ENCODE peak calls at places on chromosomes 11 and 22, in nine cellular contexts. T is brain microvascular endothelial cell, U is dorsolateral prefrontal cortex, C is HCT116, A is skeletal muscle cell, G is fibroblast of the aortic adventitia, E is testis, S is cardiac muscle cell, M is GM12864. V is an unnamed sample.

GRCh38 chr11:34744511-34744910 is 123.6 kb downstream of the EHF start:
- DNase-seq in T (no peak), U (no peak), C (no peak), A (no peak), G (peak), E (no peak), S (no peak), M (no peak), V (no peak)

GRCh38 chr22:50473855-50474671 is 772 bp downstream of the SBF1 start:
- DNase-seq in T (peak), U (peak), C (no peak), A (peak), G (peak), E (peak), S (peak), M (no peak), V (peak)

GRCh38 chr22:22942511-22943329 is 55.1 kb downstream of the IGLL5 start:
- DNase-seq in T (peak), U (peak), C (peak), A (no peak), G (peak), E (peak), S (no peak), M (peak), V (peak)

GRCh38 chr11:77473801-77474508 is at the start of gene PAK1:
- DNase-seq in T (peak), U (peak), C (peak), A (peak), G (peak), E (peak), S (peak), M (peak), V (peak)

GRCh38 chr22:43917523-43917922 is 6.1 kb upstream of the PNPLA3 start:
- DNase-seq in T (no peak), U (no peak), C (no peak), A (no peak), G (no peak), E (no peak), S (no peak), M (no peak), V (no peak)

GRCh38 chr11:78078218-78079167 is 1.2 kb downstream of the NDUFC2 start:
- DNase-seq in T (no peak), U (no peak), C (no peak), A (no peak), G (no peak), E (no peak), S (no peak), M (no peak), V (no peak)

GRCh38 chr11:44188643-44189042 is 93.2 kb downstream of the EXT2 start:
- DNase-seq in T (no peak), U (no peak), C (no peak), A (no peak), G (peak), E (no peak), S (no peak), M (no peak), V (no peak)

GRCh38 chr22:47098554-47098953 is 336.1 kb downstream of the TBC1D22A start:
- DNase-seq in T (no peak), U (no peak), C (no peak), A (no peak), G (no peak), E (no peak), S (no peak), M (no peak), V (no peak)

GRCh38 chr11:19281041-19281440 is 40.3 kb upstream of the E2F8 start:
- DNase-seq in T (no peak), U (no peak), C (no peak), A (no peak), G (no peak), E (no peak), S (no peak), M (no peak), V (no peak)

GRCh38 chr11:46674463-46675287 is 25.7 kb downstream of the ARHGAP1 start:
- DNase-seq in T (no peak), U (peak), C (no peak), A (no peak), G (peak), E (no peak), S (peak), M (no peak), V (peak)

GRCh38 chr11:19418221-19418620 is 177.5 kb upstream of the E2F8 start:
- DNase-seq in T (no peak), U (no peak), C (no peak), A (no peak), G (no peak), E (no peak), S (no peak), M (no peak), V (no peak)

GRCh38 chr11:2558861-2559526 is 114.2 kb downstream of the KCNQ1 start:
- DNase-seq in T (no peak), U (no peak), C (no peak), A (no peak), G (no peak), E (no peak), S (no peak), M (no peak), V (no peak)

GRCh38 chr11:118167253-118167652 is 9.2 kb downstream of the SCN2B start:
- DNase-seq in T (no peak), U (no peak), C (no peak), A (no peak), G (no peak), E (no peak), S (no peak), M (no peak), V (no peak)

GRCh38 chr11:74474316-74474715 is 7.0 kb upstream of the KCNE3 start:
- DNase-seq in T (no peak), U (no peak), C (no peak), A (no peak), G (no peak), E (peak), S (no peak), M (no peak), V (peak)

GRCh38 chr11:46277623-46278386 is at the start of gene CREB3L1:
- DNase-seq in T (no peak), U (peak), C (no peak), A (no peak), G (no peak), E (no peak), S (peak), M (no peak), V (no peak)

GRCh38 chr11:105937331-105937730 is 84.7 kb downstream of the MSANTD4 start:
- DNase-seq in T (peak), U (no peak), C (peak), A (peak), G (peak), E (no peak), S (no peak), M (no peak), V (no peak)

GRCh38 chr11:15111215-15111614 is 3.5 kb upstream of the INSC start:
- DNase-seq in T (no peak), U (no peak), C (no peak), A (no peak), G (no peak), E (no peak), S (no peak), M (no peak), V (no peak)

GRCh38 chr22:23608583-23608982 is 23.5 kb downstream of the DRICH1 start:
- DNase-seq in T (peak), U (no peak), C (no peak), A (no peak), G (peak), E (no peak), S (peak), M (no peak), V (no peak)

GRCh38 chr11:66076561-66076960 is 6.5 kb downstream of the PACS1 start:
- DNase-seq in T (no peak), U (no peak), C (no peak), A (no peak), G (peak), E (no peak), S (no peak), M (no peak), V (no peak)

GRCh38 chr11:61700221-61700620 is 20.0 kb downstream of the DAGLA start:
- DNase-seq in T (peak), U (no peak), C (peak), A (no peak), G (peak), E (peak), S (peak), M (no peak), V (no peak)

GRCh38 chr11:12789054-12789453 is 114.8 kb downstream of the TEAD1 start:
- DNase-seq in T (no peak), U (no peak), C (no peak), A (no peak), G (no peak), E (no peak), S (no peak), M (no peak), V (no peak)

GRCh38 chr11:31805629-31806185 is 5.4 kb downstream of the PAX6 start:
- DNase-seq in T (no peak), U (no peak), C (no peak), A (no peak), G (no peak), E (no peak), S (no peak), M (no peak), V (no peak)

GRCh38 chr11:31804439-31805036 is 6.6 kb downstream of the PAX6 start:
- DNase-seq in T (no peak), U (no peak), C (no peak), A (no peak), G (no peak), E (no peak), S (no peak), M (no peak), V (no peak)

GRCh38 chr11:31806186-31806943 is 4.8 kb downstream of the PAX6 start:
- DNase-seq in T (no peak), U (peak), C (no peak), A (no peak), G (no peak), E (no peak), S (no peak), M (no peak), V (no peak)

GRCh38 chr11:31803813-31804438 is 7.2 kb downstream of the PAX6 start:
- DNase-seq in T (no peak), U (no peak), C (no peak), A (no peak), G (no peak), E (no peak), S (no peak), M (no peak), V (no peak)

GRCh38 chr11:31805037-31805628 is 6.0 kb downstream of the PAX6 start:
- DNase-seq in T (no peak), U (no peak), C (no peak), A (no peak), G (no peak), E (no peak), S (no peak), M (no peak), V (no peak)
- H3K4me3 ChIP-seq in T (no peak), U (peak), C (no peak), A (no peak), G (no peak), E (no peak), S (no peak), M (no peak), V (no peak)

GRCh38 chr11:120401506-120401905 is 65.3 kb downstream of the ARHGEF12 start:
- DNase-seq in T (no peak), U (no peak), C (no peak), A (no peak), G (no peak), E (no peak), S (no peak), M (no peak), V (no peak)
- H3K4me3 ChIP-seq in T (peak), U (no peak), C (no peak), A (peak), G (no peak), E (no peak), S (no peak), M (no peak), V (no peak)

GRCh38 chr11:69406060-69406459 is 75.4 kb upstream of the LINC01488 start:
- DNase-seq in T (no peak), U (no peak), C (no peak), A (no peak), G (no peak), E (no peak), S (no peak), M (no peak), V (no peak)

GRCh38 chr11:69413993-69414392 is 67.5 kb upstream of the LINC01488 start:
- DNase-seq in T (no peak), U (no peak), C (no peak), A (no peak), G (no peak), E (no peak), S (no peak), M (no peak), V (no peak)

GRCh38 chr11:69411257-69411924 is 70.1 kb upstream of the LINC01488 start:
- DNase-seq in T (no peak), U (no peak), C (no peak), A (no peak), G (no peak), E (no peak), S (no peak), M (no peak), V (no peak)

GRCh38 chr11:69413015-69413801 is 68.3 kb upstream of the LINC01488 start:
- DNase-seq in T (no peak), U (peak), C (no peak), A (no peak), G (no peak), E (no peak), S (no peak), M (no peak), V (no peak)

GRCh38 chr11:69409812-69410645 is 71.4 kb upstream of the LINC01488 start:
- DNase-seq in T (no peak), U (peak), C (no peak), A (no peak), G (no peak), E (no peak), S (no peak), M (no peak), V (no peak)
- H3K4me3 ChIP-seq in T (no peak), U (no peak), C (no peak), A (no peak), G (no peak), E (no peak), S (no peak), M (no peak), V (no peak)

GRCh38 chr11:67351275-67352005 is 1.9 kb downstream of the POLD4 start:
- DNase-seq in T (no peak), U (no peak), C (peak), A (no peak), G (peak), E (peak), S (peak), M (peak), V (peak)
- H3K4me3 ChIP-seq in T (no peak), U (no peak), C (no peak), A (no peak), G (peak), E (no peak), S (no peak), M (peak), V (no peak)

GRCh38 chr11:123193742-123194141 is 1.3 kb downstream of the CLMP start:
- DNase-seq in T (no peak), U (no peak), C (no peak), A (no peak), G (peak), E (no peak), S (no peak), M (no peak), V (no peak)

GRCh38 chr11:123194308-123195181 is 503 bp downstream of the CLMP start:
- DNase-seq in T (no peak), U (no peak), C (no peak), A (no peak), G (peak), E (no peak), S (peak), M (no peak), V (peak)

GRCh38 chr11:123195182-123196059 is at the start of gene CLMP:
- DNase-seq in T (no peak), U (no peak), C (no peak), A (peak), G (peak), E (peak), S (peak), M (no peak), V (peak)

GRCh38 chr11:123197711-123198110 is 2.7 kb upstream of the CLMP start:
- DNase-seq in T (peak), U (no peak), C (no peak), A (peak), G (peak), E (no peak), S (no peak), M (no peak), V (no peak)

GRCh38 chr11:123196060-123196714 is 1.1 kb upstream of the CLMP start:
- DNase-seq in T (no peak), U (no peak), C (no peak), A (no peak), G (no peak), E (no peak), S (no peak), M (no peak), V (no peak)
- H3K4me3 ChIP-seq in T (no peak), U (no peak), C (no peak), A (no peak), G (peak), E (peak), S (no peak), M (no peak), V (no peak)

DNA sequence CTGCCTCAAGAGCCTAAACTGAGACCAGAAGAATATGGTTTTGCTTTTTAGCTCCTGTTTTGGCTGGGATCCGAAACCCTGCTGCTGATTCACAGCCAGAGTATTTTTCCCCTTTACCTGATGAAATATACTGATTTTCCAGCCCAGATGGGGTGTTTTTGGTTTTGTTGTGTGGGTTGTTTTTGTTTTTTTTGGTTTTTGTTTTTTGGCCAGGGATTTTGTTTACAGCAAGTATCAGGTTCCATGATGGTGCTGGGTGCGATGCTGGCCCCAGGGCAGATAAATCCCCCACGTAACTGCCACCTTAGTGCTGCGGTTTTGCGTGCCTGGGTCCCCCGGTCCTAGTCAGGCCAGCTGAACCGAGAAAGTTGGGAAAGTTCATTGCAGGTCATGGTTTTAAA is 103.7 kb downstream of the ZBTB16 start:
- DNase-seq in T (peak), U (no peak), C (no peak), A (no peak), G (no peak), E (peak), S (no peak), M (no peak), V (peak)
- H3K4me3 ChIP-seq in T (peak), U (peak), C (no peak), A (peak), G (peak), E (no peak), S (no peak), M (no peak), V (no peak)

GRCh38 chr11:93340223-93340622 is 9.7 kb downstream of the DEUP1 start:
- DNase-seq in T (no peak), U (no peak), C (no peak), A (no peak), G (no peak), E (no peak), S (peak), M (no peak), V (no peak)
- H3K4me3 ChIP-seq in T (no peak), U (no peak), C (no peak), A (no peak), G (no peak), E (no peak), S (no peak), M (no peak), V (no peak)

DNA sequence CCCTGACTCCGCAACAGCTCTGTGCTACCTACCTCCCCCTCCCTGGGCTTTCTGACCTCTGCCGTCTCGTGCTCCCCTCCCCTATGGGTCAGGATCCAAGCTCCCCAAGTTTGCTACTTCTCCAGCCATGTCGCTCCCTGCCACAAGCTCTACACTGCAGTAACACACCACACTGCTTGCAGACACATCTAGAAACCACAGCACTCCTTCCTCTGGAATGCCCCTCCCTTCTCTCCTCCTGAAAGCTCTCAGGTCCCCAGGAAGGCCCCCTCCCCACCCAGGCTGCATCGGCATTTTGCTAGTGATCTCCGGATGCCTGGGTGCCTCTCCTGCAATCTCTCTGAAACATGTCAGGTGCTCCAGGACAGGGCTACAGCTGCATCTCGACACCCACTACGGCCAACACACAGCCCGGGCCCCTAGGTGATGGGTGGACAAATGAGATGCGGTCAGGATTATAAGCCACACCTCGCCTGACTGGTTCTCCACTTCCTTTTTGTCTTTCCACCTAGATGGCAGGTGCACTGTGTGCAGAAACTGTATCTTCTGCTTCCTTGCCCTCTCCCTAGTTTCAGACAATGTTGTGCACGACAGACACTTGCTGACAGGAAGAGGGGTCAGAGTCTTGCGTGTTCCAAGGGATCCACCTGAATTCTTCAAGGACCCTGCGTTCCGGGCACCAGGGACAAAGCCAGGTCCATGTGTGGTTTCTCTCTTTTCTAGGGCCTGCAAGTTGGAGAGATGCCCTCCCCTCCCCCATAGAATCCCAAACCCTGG is 22.9 kb downstream of the RPUSD4 start:
- DNase-seq in T (no peak), U (no peak), C (no peak), A (no peak), G (no peak), E (no peak), S (no peak), M (no peak), V (no peak)
- H3K4me3 ChIP-seq in T (no peak), U (no peak), C (no peak), A (no peak), G (no peak), E (no peak), S (no peak), M (no peak), V (no peak)

DNA sequence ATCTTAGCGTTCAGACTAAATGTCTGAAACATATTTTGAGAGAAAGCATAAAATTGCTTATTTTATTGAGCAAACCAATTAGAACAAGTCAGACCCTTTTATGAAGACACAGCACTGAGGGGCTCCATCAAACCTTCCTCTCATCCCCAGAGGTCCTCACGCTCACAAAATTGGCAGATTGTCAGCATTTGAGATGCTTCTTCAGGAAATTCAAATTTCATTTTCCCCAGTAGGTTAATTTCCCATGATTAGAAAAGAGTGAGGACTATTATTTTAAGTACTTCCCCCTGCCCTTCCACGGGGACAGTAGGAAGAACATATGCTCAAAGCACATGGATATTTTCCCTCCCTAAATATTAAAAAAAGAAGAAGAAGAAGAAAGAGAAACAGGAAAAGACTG is 851.8 kb downstream of the BRD1 start:
- DNase-seq in T (no peak), U (no peak), C (no peak), A (no peak), G (no peak), E (no peak), S (no peak), M (no peak), V (no peak)
- H3K4me3 ChIP-seq in T (no peak), U (no peak), C (no peak), A (no peak), G (no peak), E (no peak), S (no peak), M (no peak), V (no peak)

V was measured in thyroid gland.